ENCODE peak calls at places on chromosomes 13 and 19, in four cellular contexts. One of them, this sample, is unnamed.

GRCh38 chr13:73832203-73832602 is 302.0 kb downstream of the KLF12 start:
- DNase-seq in endodermal cell: no peak
- DNase-seq in GF-D8: no peak
- DNase-seq in cardiac fibroblast: no peak
- DNase-seq in this sample: no peak

GRCh38 chr19:48943081-48943480 is 9.6 kb downstream of the DHDH start:
- DNase-seq in endodermal cell: no peak
- DNase-seq in GF-D8: no peak
- DNase-seq in cardiac fibroblast: no peak
- DNase-seq in this sample: no peak

GRCh38 chr13:79281335-79281734 is 124.7 kb downstream of the RBM26 start:
- DNase-seq in endodermal cell: peak
- DNase-seq in GF-D8: no peak
- DNase-seq in cardiac fibroblast: no peak
- DNase-seq in this sample: no peak

GRCh38 chr13:75670496-75670895 is 34.4 kb downstream of the LMO7 start:
- DNase-seq in endodermal cell: no peak
- DNase-seq in GF-D8: no peak
- DNase-seq in cardiac fibroblast: peak
- DNase-seq in this sample: peak

GRCh38 chr13:74966814-74967213 is 515.2 kb downstream of the TBC1D4 start:
- DNase-seq in endodermal cell: no peak
- DNase-seq in GF-D8: no peak
- DNase-seq in cardiac fibroblast: peak
- DNase-seq in this sample: no peak

GRCh38 chr13:57311009-57311586 is 144.1 kb downstream of the PRR20E start:
- DNase-seq in endodermal cell: peak
- DNase-seq in GF-D8: no peak
- DNase-seq in cardiac fibroblast: no peak
- DNase-seq in this sample: no peak

GRCh38 chr13:100392709-100393630 is 195.6 kb downstream of the GGACT start:
- DNase-seq in endodermal cell: peak
- DNase-seq in GF-D8: no peak
- DNase-seq in cardiac fibroblast: peak
- DNase-seq in this sample: peak

GRCh38 chr19:52140077-52140710 is 456 bp upstream of the ZNF616 start:
- DNase-seq in endodermal cell: no peak
- DNase-seq in GF-D8: no peak
- DNase-seq in cardiac fibroblast: peak
- DNase-seq in this sample: no peak

GRCh38 chr13:54787754-54788153 is 1759.1 kb downstream of the OLFM4 start:
- DNase-seq in endodermal cell: no peak
- DNase-seq in GF-D8: no peak
- DNase-seq in cardiac fibroblast: no peak
- DNase-seq in this sample: no peak

GRCh38 chr13:66553391-66553790 is 676.7 kb downstream of the PCDH9 start:
- DNase-seq in endodermal cell: no peak
- DNase-seq in GF-D8: no peak
- DNase-seq in cardiac fibroblast: peak
- DNase-seq in this sample: no peak

GRCh38 chr13:39133781-39134180 is 95.5 kb downstream of the NHLRC3 start:
- DNase-seq in endodermal cell: no peak
- DNase-seq in GF-D8: no peak
- DNase-seq in cardiac fibroblast: no peak
- DNase-seq in this sample: no peak

GRCh38 chr19:36106441-36106840 is 4.5 kb upstream of the OVOL3 start:
- DNase-seq in endodermal cell: no peak
- DNase-seq in GF-D8: no peak
- DNase-seq in cardiac fibroblast: no peak
- DNase-seq in this sample: no peak

GRCh38 chr13:30159446-30159839 is 147.9 kb downstream of the KATNAL1 start:
- DNase-seq in endodermal cell: peak
- DNase-seq in GF-D8: no peak
- DNase-seq in cardiac fibroblast: peak
- DNase-seq in this sample: peak

GRCh38 chr13:39864221-39864620 is 208.8 kb downstream of the COG6 start:
- DNase-seq in endodermal cell: no peak
- DNase-seq in GF-D8: no peak
- DNase-seq in cardiac fibroblast: no peak
- DNase-seq in this sample: no peak

GRCh38 chr13:30870049-30870884 is 35.8 kb upstream of the MEDAG start:
- DNase-seq in endodermal cell: peak
- DNase-seq in GF-D8: no peak
- DNase-seq in cardiac fibroblast: peak
- DNase-seq in this sample: peak

GRCh38 chr19:8149261-8150094 is at the start of gene FBN3:
- DNase-seq in endodermal cell: peak
- DNase-seq in GF-D8: no peak
- DNase-seq in cardiac fibroblast: no peak
- DNase-seq in this sample: no peak

GRCh38 chr13:79791471-79792042 is 310.6 kb downstream of the NDFIP2 start:
- DNase-seq in endodermal cell: no peak
- DNase-seq in GF-D8: no peak
- DNase-seq in cardiac fibroblast: no peak
- DNase-seq in this sample: no peak